ENCODE peak calls at places on chromosomes 16 and 17, in seven cellular contexts. C is glutamatergic neuron; P is GM19239; L is uterus; X is cardiac septum; W is stimulated activated CD4-positive, alpha-beta T cell treated with anti-CD3 and anti-CD28 coated beads, Interleukin-1b, Interleukin-23, amount 100 ng/mL, for 1 hour; D is HT-29. H is an unnamed sample.
A peak's percentile ranks its signal among the peaks of the same experiment; 100 is the strongest.

GRCh38 chr17:66976781-66977201 is 12.3 kb downstream of the CACNG4 start:
- DNase-seq in D (no peak), P (no peak), C (no peak), L (no peak), W (no peak), X (no peak), H (no peak)

GRCh38 chr16:35543486-35543885 is 2084.1 kb downstream of the TP53TG3F start:
- DNase-seq in C (no peak), W (no peak), P (no peak), X (no peak), L (no peak), D (no peak), H (no peak)

GRCh38 chr17:42832934-42833770 is at the start of gene PSME3:
- DNase-seq in W (peak; percentile 75), C (peak; percentile 92), X (peak; percentile 96), D (peak; percentile 88), P (peak; percentile 91), L (peak; percentile 87), H (peak; percentile 94)

GRCh38 chr17:63549289-63549945 is 860 bp upstream of the DCAF7 start:
- DNase-seq in C (no peak), L (no peak), X (no peak), W (no peak), P (no peak), D (no peak), H (no peak)

GRCh38 chr17:39887078-39887477 is 19.1 kb downstream of the ZPBP2 start:
- DNase-seq in L (no peak), X (no peak), W (no peak), P (no peak), C (no peak), D (no peak), H (no peak)

GRCh38 chr17:324151-324571 is 28.4 kb downstream of the RPH3AL start:
- DNase-seq in D (no peak), C (no peak), X (peak; percentile 72), W (no peak), L (no peak), P (no peak), H (no peak)

GRCh38 chr17:31541559-31541958 is 150.1 kb downstream of the RAB11FIP4 start:
- DNase-seq in P (no peak), W (no peak), L (no peak), X (no peak), C (no peak), D (peak; percentile 53), H (no peak)

GRCh38 chr16:14106457-14106856 is 35.3 kb downstream of the MRTFB start:
- DNase-seq in W (no peak), X (no peak), P (no peak), L (no peak), D (no peak), C (no peak), H (no peak)

GRCh38 chr16:83622010-83622409 is 185.8 kb upstream of the HSBP1 start:
- DNase-seq in D (no peak), C (no peak), P (no peak), X (no peak), W (no peak), L (no peak), H (no peak)

GRCh38 chr16:82761236-82761635 is 134.5 kb downstream of the CDH13 start:
- DNase-seq in C (no peak), L (peak; percentile 43), D (no peak), W (no peak), P (no peak), X (peak; percentile 84), H (peak; percentile 94)

H was measured in suprapubic skin.